ENCODE peak calls at places on chromosomes 2 and 18, in nine cellular contexts. L, W, F, C, Y, N, B, T and P are unnamed samples.

GRCh38 chr2:173137616-173138015 is 62.0 kb downstream of the MAP3K20 start:
- DNase-seq in L (no peak), W (no peak), F (no peak), C (no peak), Y (no peak), N (no peak), B (no peak), T (no peak), P (no peak)

GRCh38 chr18:22503803-22504202 is 86.1 kb upstream of the CTAGE1 start:
- DNase-seq in L (no peak), W (no peak), F (no peak), C (no peak), Y (peak), N (no peak), B (no peak), T (peak), P (peak)

GRCh38 chr2:179812501-179812900 is 48.9 kb downstream of the ZNF385B start:
- DNase-seq in L (no peak), W (no peak), F (no peak), C (no peak), Y (no peak), N (no peak), B (no peak), T (no peak), P (peak)

GRCh38 chr18:78192044-78192443 is 787.6 kb upstream of the SALL3 start:
- DNase-seq in L (no peak), W (no peak), F (no peak), C (peak), Y (no peak), N (no peak), B (no peak), T (no peak), P (no peak)

GRCh38 chr18:68219867-68220266 is 495.0 kb downstream of the TMX3 start:
- DNase-seq in L (no peak), W (no peak), F (no peak), C (no peak), Y (no peak), N (no peak), B (no peak), T (peak), P (no peak)

GRCh38 chr2:111705711-111706323 is 178.2 kb downstream of the ANAPC1 start:
- DNase-seq in L (no peak), W (peak), F (no peak), C (peak), Y (no peak), N (peak), B (peak), T (no peak), P (peak)

GRCh38 chr2:216235462-216235861 is 126.3 kb downstream of the XRCC5 start:
- DNase-seq in L (no peak), W (no peak), F (no peak), C (no peak), Y (no peak), N (no peak), B (no peak), T (no peak), P (no peak)

GRCh38 chr2:25362564-25363145 is 20.9 kb upstream of the DNMT3A start:
- DNase-seq in L (no peak), W (no peak), F (peak), C (no peak), Y (no peak), N (no peak), B (peak), T (no peak), P (no peak)

GRCh38 chr2:100818003-100818605 is 1.8 kb upstream of the NPAS2 start:
- DNase-seq in L (no peak), W (peak), F (no peak), C (no peak), Y (no peak), N (peak), B (no peak), T (no peak), P (peak)

GRCh38 chr2:47569658-47570398 is 166.9 kb downstream of the MSH2 start:
- DNase-seq in L (peak), W (peak), F (no peak), C (no peak), Y (no peak), N (no peak), B (no peak), T (no peak), P (peak)

GRCh38 chr2:46298272-46298521 is 990 bp downstream of the EPAS1 start:
- DNase-seq in L (no peak), W (no peak), F (no peak), C (no peak), Y (no peak), N (no peak), B (no peak), T (no peak), P (no peak)

GRCh38 chr2:170243898-170244297 is 66.0 kb downstream of the MYO3B start:
- DNase-seq in L (no peak), W (no peak), F (no peak), C (no peak), Y (no peak), N (no peak), B (no peak), T (no peak), P (no peak)

GRCh38 chr2:129205766-129206165 is 773.7 kb upstream of the RAB6C start:
- DNase-seq in L (no peak), W (no peak), F (no peak), C (no peak), Y (no peak), N (no peak), B (no peak), T (no peak), P (no peak)

GRCh38 chr2:70691497-70691896 is 76.5 kb downstream of the ADD2 start:
- DNase-seq in L (no peak), W (no peak), F (peak), C (no peak), Y (no peak), N (no peak), B (no peak), T (no peak), P (no peak)

GRCh38 chr2:102601730-102602129 is 17.6 kb upstream of the SLC9A2 start:
- DNase-seq in L (no peak), W (no peak), F (no peak), C (no peak), Y (no peak), N (no peak), B (no peak), T (no peak), P (no peak)

GRCh38 chr2:191844706-191845105 is 2.2 kb downstream of the CAVIN2 start:
- DNase-seq in L (no peak), W (peak), F (no peak), C (no peak), Y (no peak), N (no peak), B (no peak), T (no peak), P (peak)
- H3K4me3 ChIP-seq in L (no peak), W (peak), F (peak), C (no peak), Y (peak), N (peak), B (peak), T (no peak), P (peak)

GRCh38 chr2:233711312-233712008 is 1.2 kb upstream of the UGT1A5 start:
- DNase-seq in L (peak), W (peak), F (peak), C (peak), Y (peak), N (peak), B (peak), T (no peak), P (peak)
- TF ChIP-seq CTCF in L (peak), W (peak), F (peak), C (peak), Y (no peak), N (peak), B (no peak), T (peak), P (peak)

GRCh38 chr2:49177194-49177593 is 22.9 kb upstream of the FSHR start:
- DNase-seq in L (no peak), W (no peak), F (no peak), C (no peak), Y (no peak), N (no peak), B (no peak), T (no peak), P (no peak)
- H3K4me3 ChIP-seq in L (no peak), W (no peak), F (no peak), C (no peak), Y (no peak), N (no peak), B (no peak), T (no peak), P (no peak)

GRCh38 chr2:108074945-108075344 is 88.6 kb downstream of the SLC5A7 start:
- DNase-seq in L (no peak), W (no peak), F (no peak), C (no peak), Y (no peak), N (no peak), B (no peak), T (no peak), P (no peak)

GRCh38 chr2:108067820-108068405 is 81.6 kb downstream of the SLC5A7 start:
- DNase-seq in L (no peak), W (no peak), F (no peak), C (no peak), Y (no peak), N (no peak), B (no peak), T (no peak), P (no peak)

GRCh38 chr2:108073425-108074072 is 87.2 kb downstream of the SLC5A7 start:
- DNase-seq in L (no peak), W (no peak), F (no peak), C (no peak), Y (no peak), N (no peak), B (no peak), T (no peak), P (no peak)

GRCh38 chr2:108074150-108074549 is 87.8 kb downstream of the SLC5A7 start:
- DNase-seq in L (no peak), W (no peak), F (no peak), C (no peak), Y (no peak), N (no peak), B (no peak), T (no peak), P (no peak)

DNA sequence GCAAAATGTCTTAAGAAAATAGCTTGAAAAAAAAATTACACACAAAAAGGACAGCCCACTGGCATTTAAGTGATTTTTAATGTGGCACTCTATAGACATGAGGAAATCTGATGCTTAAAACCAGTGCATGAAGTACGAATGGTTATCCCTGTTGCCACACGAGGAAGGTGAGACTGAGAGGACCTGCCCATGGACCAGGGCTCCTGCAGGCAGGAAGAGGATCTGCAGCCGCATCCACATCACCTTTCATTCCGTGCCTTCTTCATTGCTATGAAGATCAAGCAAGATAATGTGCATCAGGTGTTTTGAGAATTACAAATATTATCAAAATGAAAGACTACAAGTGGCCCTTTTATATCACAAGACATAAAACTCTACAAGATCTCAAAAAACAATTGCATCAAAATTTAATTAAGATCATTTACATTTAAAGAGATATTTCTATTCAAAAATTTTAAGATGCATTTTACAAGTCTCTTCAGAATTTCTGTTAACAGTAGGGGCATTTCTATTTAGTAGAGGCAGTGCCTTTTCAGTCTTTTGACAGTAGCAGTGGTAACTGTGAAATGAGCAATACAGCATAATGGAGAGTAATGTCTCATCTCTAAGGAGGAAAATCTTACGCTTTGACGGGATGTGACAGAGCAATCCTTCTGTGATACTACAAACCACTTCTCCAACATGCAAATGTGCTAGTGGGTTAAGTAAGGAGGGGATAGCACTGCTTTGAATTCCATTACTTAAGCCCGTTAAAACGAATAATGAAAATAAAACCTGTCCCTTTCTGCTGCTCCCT is 83.4 kb downstream of the SLC5A7 start:
- DNase-seq in L (no peak), W (no peak), F (no peak), C (no peak), Y (no peak), N (no peak), B (no peak), T (no peak), P (no peak)
- TF ChIP-seq CTCF in L (no peak), W (no peak), F (no peak), C (no peak), Y (no peak), N (peak), B (no peak), T (no peak), P (peak)